ENCODE peak calls at places on chromosome 18, in five cellular contexts. C is HCT116, P is upper lobe of left lung, A is cardiac muscle cell, W is psoas muscle. E is an unnamed sample. For H3K9me3, the result is how much of the 10 kb centered on the place peaks cover.

GRCh38 chr18:24006731-24007308 is 7.7 kb upstream of the TTC39C start:
- DNase-seq in C (no peak), P (no peak), A (no peak), W (no peak), E (no peak)

GRCh38 chr18:37964885-37965571 is 399.4 kb upstream of the CELF4 start:
- DNase-seq in C (no peak), P (no peak), A (no peak), W (no peak), E (no peak)

GRCh38 chr18:22683196-22683676 is 249.9 kb upstream of the RBBP8 start:
- DNase-seq in C (no peak), P (peak), A (peak), W (peak), E (peak)

GRCh38 chr18:57789105-57789504 is 14.0 kb downstream of the ATP8B1 start:
- DNase-seq in C (peak), P (no peak), A (peak), W (no peak), E (peak)

GRCh38 chr18:75065251-75066000 is 143.5 kb downstream of the PTGR3 start:
- DNase-seq in C (no peak), P (no peak), A (no peak), W (no peak), E (no peak)

GRCh38 chr18:47206945-47207637 is 30.9 kb upstream of the IER3IP1 start:
- DNase-seq in C (no peak), P (no peak), A (no peak), W (no peak), E (no peak)

GRCh38 chr18:79664525-79665125 is 15.0 kb upstream of the CTDP1 start:
- DNase-seq in C (no peak), P (no peak), A (peak), W (no peak), E (no peak)

GRCh38 chr18:68520406-68521075 is 194.4 kb downstream of the TMX3 start:
- DNase-seq in C (no peak), P (no peak), A (peak), W (no peak), E (no peak)

GRCh38 chr18:72539861-72540260 is 4.3 kb downstream of the CBLN2 start:
- DNase-seq in C (no peak), P (no peak), A (no peak), W (no peak), E (no peak)

GRCh38 chr18:23994361-23994902 is 20.1 kb upstream of the TTC39C start:
- DNase-seq in C (peak), P (peak), A (peak), W (no peak), E (no peak)

GRCh38 chr18:73352546-73352945 is 484.8 kb upstream of the NETO1 start:
- DNase-seq in C (no peak), P (no peak), A (no peak), W (no peak), E (no peak)

GRCh38 chr18:50189160-50189559 is 5.8 kb downstream of the MYO5B start:
- DNase-seq in C (no peak), P (no peak), A (no peak), W (no peak), E (no peak)

DNA sequence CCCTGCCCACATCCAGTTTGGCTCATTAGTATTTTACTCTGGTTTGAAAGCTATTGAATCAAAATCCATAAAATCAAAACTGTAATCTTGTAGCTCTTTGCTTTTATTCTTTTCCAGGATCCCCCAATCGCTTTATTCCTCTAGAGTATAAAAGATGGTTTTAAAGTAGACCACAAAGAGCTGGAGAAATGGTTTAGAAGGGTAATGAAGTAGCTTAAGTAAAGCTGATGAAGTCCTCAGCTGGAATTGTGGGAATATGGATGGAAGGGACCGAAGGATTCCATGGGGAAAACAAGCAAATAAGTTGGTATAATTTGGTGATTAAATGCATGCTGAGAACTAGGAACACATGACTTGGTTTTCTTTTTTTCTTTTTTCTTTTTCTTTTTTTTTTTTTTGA is 12.3 kb downstream of the ARHGAP28 start:
- DNase-seq in C (no peak), P (no peak), A (peak), W (no peak), E (no peak)
- H3K9me3 ChIP-seq in C (under half), P (under half), A (under half), W (under half), E (under half)

GRCh38 chr18:3186678-3187658 is 32.8 kb downstream of the MYOM1 start:
- DNase-seq in C (no peak), P (no peak), A (peak), W (no peak), E (no peak)
- TF ChIP-seq CTCF in C (peak), P (no peak), A (peak), W (peak), E (peak)

DNA sequence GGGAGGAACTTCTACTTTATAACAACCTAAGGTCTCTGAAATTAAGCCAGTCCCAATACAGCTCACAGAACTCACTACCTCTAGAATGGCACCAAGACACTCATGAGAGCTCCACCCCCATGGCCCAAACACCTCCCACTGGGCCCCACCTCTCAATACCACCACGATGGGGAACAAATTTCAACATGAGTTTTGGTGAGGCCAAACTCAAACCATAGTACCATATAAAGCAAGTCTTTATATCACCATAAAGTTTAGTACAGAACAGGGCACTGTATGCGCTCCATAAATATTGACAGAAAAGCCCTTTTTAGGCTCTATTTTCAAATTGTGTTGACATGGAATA is 3.3 kb downstream of the AFG3L2 start:
- DNase-seq in C (no peak), P (no peak), A (no peak), W (no peak), E (no peak)
- H3K4me3 ChIP-seq in C (no peak), P (no peak), A (no peak), W (no peak), E (no peak)

DNA sequence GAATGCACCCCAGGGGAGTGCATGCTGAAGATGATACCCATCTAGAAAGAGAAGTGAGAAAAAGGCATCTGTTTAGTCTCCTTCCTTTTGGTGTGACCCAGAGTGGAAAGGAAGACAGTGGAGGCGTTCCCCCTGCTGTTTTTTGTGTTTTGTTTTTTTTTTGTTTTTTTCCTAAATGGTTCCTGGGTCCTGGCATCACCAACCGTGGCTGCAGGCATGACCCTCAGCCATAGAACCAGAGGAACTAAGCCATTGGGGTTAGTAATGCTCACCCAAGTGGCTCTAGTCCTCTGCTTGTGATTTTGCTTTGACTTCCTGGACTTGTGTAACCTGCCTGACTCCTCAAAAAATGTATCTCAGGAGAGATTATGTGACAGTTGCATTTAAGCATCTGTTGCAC is 451.3 kb downstream of the DCC start:
- DNase-seq in C (no peak), P (no peak), A (no peak), W (no peak), E (no peak)
- H3K9me3 ChIP-seq in C (under half), P (under half), A (under half), W (under half), E (under half)

GRCh38 chr18:43017622-43018021 is 97.9 kb downstream of the RIT2 start:
- DNase-seq in C (no peak), P (no peak), A (no peak), W (no peak), E (no peak)
- TF ChIP-seq CTCF in C (no peak), P (no peak), A (no peak), W (no peak), E (no peak)

GRCh38 chr18:42053188-42053781 is 98.3 kb downstream of the PIK3C3 start:
- DNase-seq in C (peak), P (peak), A (peak), W (peak), E (peak)
- H3K4me3 ChIP-seq in C (no peak), P (no peak), A (no peak), W (no peak), E (no peak)

E was measured in pancreas.